ENCODE peak calls at places on chromosomes 16 and 17, in seven cellular contexts. M is lower lobe of right lung; J is activated CD8-positive, alpha-beta T cell treated with anti-CD3 and anti-CD28 coated beads for 36 hours; H is CD8-positive, alpha-beta T cell; A is omental fat pad; T is activated CD4-positive, alpha-beta T cell treated with anti-CD3 and anti-CD28 coated beads for 36 hours; B is pancreas. D is an unnamed sample.

GRCh38 chr17:55524440-55525220 is 13.4 kb upstream of the SMIM36 start:
- ATAC-seq in M (no peak), J (no peak), H (no peak), A (no peak), T (peak; percentile 57), B (no peak), D (peak; percentile 55)

GRCh38 chr16:14378684-14379467 is 251.2 kb downstream of the PARN start:
- ATAC-seq in M (no peak), J (no peak), H (no peak), A (no peak), T (no peak), B (no peak), D (no peak)

GRCh38 chr17:44536090-44536960 is 21.0 kb upstream of the FZD2 start:
- ATAC-seq in M (no peak), J (no peak), H (no peak), A (no peak), T (no peak), B (peak; percentile 36), D (no peak)

GRCh38 chr16:48405907-48406306 is 20.7 kb upstream of the SIAH1 start:
- ATAC-seq in M (no peak), J (no peak), H (no peak), A (no peak), T (no peak), B (peak; percentile 65), D (no peak)

GRCh38 chr17:17121162-17121561 is 78.9 kb downstream of the MPRIP start:
- ATAC-seq in M (peak; percentile 5), J (no peak), H (no peak), A (no peak), T (no peak), B (peak; percentile 20), D (no peak)

GRCh38 chr16:89123001-89123830 is 29.6 kb downstream of the ACSF3 start:
- ATAC-seq in M (no peak), J (no peak), H (no peak), A (no peak), T (no peak), B (no peak), D (no peak)

GRCh38 chr16:70635356-70636016 is 10.9 kb upstream of the IL34 start:
- ATAC-seq in M (no peak), J (no peak), H (no peak), A (no peak), T (no peak), B (no peak), D (no peak)

GRCh38 chr16:82454152-82454551 is 172.6 kb upstream of the CDH13 start:
- ATAC-seq in M (no peak), J (no peak), H (peak; percentile 29), A (no peak), T (no peak), B (no peak), D (no peak)

GRCh38 chr16:69397821-69398521 is 12.2 kb upstream of the TERF2 start:
- ATAC-seq in M (peak; percentile 64), J (peak; percentile 43), H (no peak), A (peak; percentile 62), T (no peak), B (peak; percentile 63), D (no peak)

GRCh38 chr17:19368119-19368660 is 5.7 kb upstream of the B9D1 start:
- ATAC-seq in M (no peak), J (no peak), H (no peak), A (no peak), T (no peak), B (no peak), D (no peak)

GRCh38 chr16:85651822-85652430 is 36.8 kb downstream of the GINS2 start:
- ATAC-seq in M (peak; percentile 3), J (no peak), H (peak; percentile 8), A (no peak), T (no peak), B (peak; percentile 11), D (no peak)

GRCh38 chr16:78609542-78610253 is 510.2 kb downstream of the WWOX start:
- ATAC-seq in M (no peak), J (no peak), H (no peak), A (no peak), T (no peak), B (no peak), D (no peak)

GRCh38 chr17:42141382-42141781 is 13.4 kb downstream of the RAB5C start:
- ATAC-seq in M (no peak), J (no peak), H (no peak), A (no peak), T (no peak), B (peak; percentile 34), D (no peak)

GRCh38 chr17:4594406-4595349 is 10.3 kb downstream of the SMTNL2 start:
- ATAC-seq in M (peak; percentile 49), J (peak; percentile 92), H (peak; percentile 54), A (no peak), T (peak; percentile 73), B (peak; percentile 64), D (peak; percentile 52)

GRCh38 chr16:68404736-68405345 is 43.5 kb downstream of the SMPD3 start:
- ATAC-seq in M (no peak), J (no peak), H (no peak), A (no peak), T (no peak), B (no peak), D (no peak)

GRCh38 chr16:75305364-75306101 is 54.1 kb upstream of the BCAR1 start:
- ATAC-seq in M (peak; percentile 86), J (peak; percentile 95), H (peak; percentile 71), A (peak; percentile 97), T (peak; percentile 96), B (peak; percentile 84), D (peak; percentile 64)

GRCh38 chr17:32819035-32819434 is 57.9 kb downstream of the MYO1D start:
- ATAC-seq in M (no peak), J (no peak), H (no peak), A (no peak), T (no peak), B (no peak), D (no peak)

GRCh38 chr17:45946841-45947256 is 52.2 kb upstream of the STH start:
- ATAC-seq in M (peak; percentile 18), J (no peak), H (no peak), A (no peak), T (no peak), B (no peak), D (no peak)

GRCh38 chr17:7022791-7023571 is at the start of gene BCL6B:
- ATAC-seq in M (peak; percentile 1), J (no peak), H (no peak), A (no peak), T (no peak), B (no peak), D (no peak)

GRCh38 chr16:4093495-4094137 is 22.6 kb downstream of the ADCY9 start:
- ATAC-seq in M (no peak), J (no peak), H (no peak), A (no peak), T (no peak), B (no peak), D (no peak)

GRCh38 chr17:13538841-13539411 is 62.8 kb downstream of the HS3ST3A1 start:
- ATAC-seq in M (no peak), J (no peak), H (no peak), A (no peak), T (no peak), B (no peak), D (no peak)

GRCh38 chr17:74904687-74905409 is 11.4 kb upstream of the FADS6 start:
- ATAC-seq in M (no peak), J (peak; percentile 58), H (no peak), A (peak; percentile 28), T (peak; percentile 80), B (no peak), D (no peak)

GRCh38 chr17:5164465-5164864 is 27.2 kb downstream of the ZNF594 start:
- ATAC-seq in M (peak; percentile 70), J (no peak), H (no peak), A (no peak), T (no peak), B (no peak), D (no peak)

GRCh38 chr17:48453447-48453846 is 23.4 kb upstream of the SKAP1 start:
- ATAC-seq in M (no peak), J (peak; percentile 27), H (peak; percentile 64), A (no peak), T (peak; percentile 13), B (no peak), D (no peak)

GRCh38 chr17:39706921-39707337 is 7.1 kb downstream of the ERBB2 start:
- ATAC-seq in M (no peak), J (peak; percentile 60), H (peak; percentile 61), A (no peak), T (peak; percentile 58), B (no peak), D (no peak)

GRCh38 chr17:56449176-56449575 is 144.3 kb upstream of the NOG start:
- ATAC-seq in M (no peak), J (no peak), H (no peak), A (no peak), T (no peak), B (no peak), D (no peak)

GRCh38 chr16:85943702-85944101 is 44.7 kb downstream of the IRF8 start:
- ATAC-seq in M (no peak), J (peak; percentile 54), H (no peak), A (no peak), T (no peak), B (no peak), D (no peak)

GRCh38 chr16:2191446-2191706 is 5.0 kb downstream of the CASKIN1 start:
- ATAC-seq in M (no peak), J (no peak), H (no peak), A (no peak), T (no peak), B (no peak), D (no peak)

GRCh38 chr17:83057793-83058477 is 21.5 kb upstream of the METRNL start:
- ATAC-seq in M (no peak), J (no peak), H (no peak), A (no peak), T (no peak), B (no peak), D (no peak)

GRCh38 chr17:4579678-4580077 is 4.7 kb upstream of the SMTNL2 start:
- ATAC-seq in M (no peak), J (no peak), H (no peak), A (no peak), T (no peak), B (no peak), D (no peak)